ENCODE peak calls at places on chromosomes 16 and 17, in seven cellular contexts. L, H, S, X, Y, O and W are unnamed samples.

GRCh38 chr17:79811036-79811887 is 14.4 kb upstream of the CBX8 start:
- DNase-seq in L (no peak), H (no peak), S (peak; percentile 69), X (no peak), Y (peak; percentile 72), O (no peak), W (peak; percentile 62)

GRCh38 chr17:48804936-48805411 is 12.1 kb downstream of the TTLL6 start:
- DNase-seq in L (peak; percentile 10), H (peak; percentile 51), S (no peak), X (peak; percentile 76), Y (peak; percentile 76), O (peak; percentile 61), W (peak; percentile 66)

GRCh38 chr17:82338858-82339633 is 5.5 kb upstream of the SECTM1 start:
- DNase-seq in L (peak; percentile 46), H (no peak), S (no peak), X (no peak), Y (no peak), O (peak; percentile 38), W (no peak)

GRCh38 chr17:19716108-19717030 is at the start of gene SLC47A2:
- DNase-seq in L (no peak), H (no peak), S (no peak), X (peak; percentile 56), Y (no peak), O (no peak), W (no peak)

GRCh38 chr17:70307430-70307829 is 138.1 kb downstream of the KCNJ2 start:
- DNase-seq in L (no peak), H (no peak), S (no peak), X (no peak), Y (no peak), O (no peak), W (no peak)

GRCh38 chr17:78127888-78128615 is 503 bp downstream of the TMC6 start:
- DNase-seq in L (no peak), H (no peak), S (no peak), X (no peak), Y (peak; percentile 44), O (no peak), W (no peak)

GRCh38 chr17:64291268-64291851 is 28.3 kb upstream of the TEX2 start:
- DNase-seq in L (no peak), H (no peak), S (no peak), X (no peak), Y (peak; percentile 73), O (no peak), W (peak; percentile 57)

GRCh38 chr16:1723450-1724147 is 17.6 kb downstream of the MAPK8IP3 start:
- DNase-seq in L (no peak), H (no peak), S (no peak), X (no peak), Y (peak; percentile 77), O (peak; percentile 52), W (peak; percentile 36)

GRCh38 chr17:12730931-12731521 is 58.3 kb upstream of the ARHGAP44 start:
- DNase-seq in L (peak; percentile 35), H (no peak), S (no peak), X (peak; percentile 94), Y (no peak), O (no peak), W (no peak)

GRCh38 chr16:87317766-87318121 is 552 bp upstream of the C16orf95 start:
- DNase-seq in L (peak; percentile 71), H (no peak), S (no peak), X (peak; percentile 86), Y (peak; percentile 61), O (no peak), W (peak; percentile 69)

GRCh38 chr17:44008205-44008909 is 3.9 kb downstream of the NAGS start:
- DNase-seq in L (no peak), H (no peak), S (no peak), X (no peak), Y (no peak), O (no peak), W (no peak)

GRCh38 chr16:57260294-57260929 is 15.4 kb downstream of the ARL2BP start:
- DNase-seq in L (peak; percentile 32), H (no peak), S (peak; percentile 65), X (peak; percentile 61), Y (no peak), O (no peak), W (peak; percentile 66)

GRCh38 chr17:17342242-17342945 is 39.2 kb downstream of the NT5M start:
- DNase-seq in L (no peak), H (no peak), S (peak; percentile 29), X (peak; percentile 51), Y (no peak), O (no peak), W (no peak)

GRCh38 chr17:4204190-4204589 is 59.6 kb downstream of the ANKFY1 start:
- DNase-seq in L (no peak), H (no peak), S (no peak), X (no peak), Y (no peak), O (no peak), W (no peak)

GRCh38 chr17:32719702-32720101 is 157.2 kb downstream of the MYO1D start:
- DNase-seq in L (no peak), H (no peak), S (no peak), X (no peak), Y (no peak), O (no peak), W (no peak)

GRCh38 chr16:56691885-56692284 is 9.6 kb downstream of the MT1X start:
- DNase-seq in L (no peak), H (no peak), S (no peak), X (no peak), Y (no peak), O (no peak), W (no peak)